ENCODE peak calls at places on chromosome 22, in seven cellular contexts. R, L, J, G, C, Q and A are unnamed samples. For H3K9me3 and H3K27me3, the result is how much of the 10 kb centered on the place peaks cover.

GRCh38 chr22:35070451-35071093 is 4.6 kb downstream of the ISX start:
- DNase-seq in J (no peak), C (no peak), G (no peak), Q (no peak), L (no peak), R (no peak), A (no peak)

GRCh38 chr22:19663821-19664325 is 50.4 kb upstream of the SEPTIN5 start:
- DNase-seq in L (peak), Q (peak), J (peak), R (no peak), G (no peak), C (peak), A (no peak)

GRCh38 chr22:27775698-27776409 is 25.7 kb downstream of the MN1 start:
- DNase-seq in C (no peak), G (no peak), L (peak), R (no peak), Q (no peak), J (no peak), A (no peak)

GRCh38 chr22:22976033-22976922 is 88.7 kb downstream of the IGLL5 start:
- DNase-seq in C (no peak), J (no peak), L (no peak), G (no peak), R (no peak), Q (no peak), A (no peak)

GRCh38 chr22:49825436-49825835 is 2.2 kb downstream of the BRD1 start:
- DNase-seq in C (no peak), L (no peak), Q (peak), G (no peak), R (peak), J (peak), A (no peak)

GRCh38 chr22:27220349-27220748 is 563.0 kb downstream of the MIAT start:
- DNase-seq in R (peak), L (no peak), Q (peak), C (no peak), J (no peak), G (no peak), A (no peak)

GRCh38 chr22:49951986-49952896 is 8.3 kb upstream of the PIM3 start:
- DNase-seq in L (no peak), R (peak), C (no peak), J (peak), Q (peak), G (no peak), A (no peak)

GRCh38 chr22:37202706-37203105 is 9.6 kb downstream of the SSTR3 start:
- DNase-seq in J (no peak), R (no peak), Q (no peak), G (no peak), C (no peak), L (no peak), A (no peak)

GRCh38 chr22:28817919-28818859 is 17.8 kb upstream of the XBP1 start:
- DNase-seq in G (peak), C (no peak), J (no peak), L (no peak), R (peak), Q (no peak), A (no peak)

GRCh38 chr22:18031670-18032454 is 7.5 kb upstream of the MICAL3 start:
- DNase-seq in G (no peak), Q (peak), R (peak), C (no peak), J (peak), L (no peak), A (no peak)

GRCh38 chr22:35312198-35313059 is 12.7 kb downstream of the TOM1 start:
- DNase-seq in Q (peak), J (peak), G (peak), L (no peak), R (peak), C (no peak), A (no peak)

GRCh38 chr22:38462960-38463784 is 4.7 kb upstream of the KDELR3 start:
- DNase-seq in L (peak), J (no peak), R (peak), G (no peak), C (peak), Q (no peak), A (no peak)

GRCh38 chr22:20442485-20443284 is 5.1 kb upstream of the SCARF2 start:
- DNase-seq in L (no peak), J (no peak), C (no peak), Q (no peak), R (no peak), G (no peak), A (no peak)

GRCh38 chr22:19875531-19876313 is 21.0 kb upstream of the GNB1L start:
- DNase-seq in G (no peak), Q (no peak), J (no peak), R (no peak), C (no peak), L (peak), A (no peak)

GRCh38 chr22:27825174-27825573 is 23.6 kb upstream of the MN1 start:
- DNase-seq in C (no peak), L (no peak), Q (no peak), G (no peak), J (no peak), R (no peak), A (no peak)

GRCh38 chr22:38346506-38346905 is 29.3 kb upstream of the CSNK1E start:
- DNase-seq in J (no peak), G (peak), L (no peak), R (no peak), Q (no peak), C (no peak), A (no peak)

GRCh38 chr22:30890689-30891442 is 77.7 kb downstream of the MORC2 start:
- DNase-seq in G (peak), Q (peak), L (peak), R (peak), J (peak), C (no peak), A (no peak)

GRCh38 chr22:24230911-24231656 is 13.8 kb downstream of the GGT5 start:
- DNase-seq in J (no peak), Q (no peak), L (peak), C (peak), G (peak), R (peak), A (peak)

GRCh38 chr22:17695986-17696385 is 57.4 kb downstream of the BCL2L13 start:
- DNase-seq in R (no peak), G (no peak), C (no peak), L (no peak), Q (no peak), J (no peak), A (no peak)

GRCh38 chr22:21827628-21828267 is 39.7 kb downstream of the MAPK1 start:
- DNase-seq in Q (no peak), C (no peak), R (no peak), J (no peak), G (no peak), L (no peak), A (no peak)

GRCh38 chr22:27836181-27836580 is 34.6 kb upstream of the MN1 start:
- DNase-seq in R (no peak), G (no peak), L (no peak), J (no peak), C (no peak), Q (no peak), A (no peak)

GRCh38 chr22:29314074-29314473 is 1.4 kb downstream of the RASL10A start:
- DNase-seq in G (no peak), C (no peak), Q (no peak), L (no peak), R (no peak), J (no peak), A (no peak)

GRCh38 chr22:22820076-22820475 is 67.5 kb upstream of the IGLL5 start:
- DNase-seq in G (no peak), J (no peak), R (no peak), Q (no peak), C (no peak), L (no peak), A (no peak)

GRCh38 chr22:23751441-23751996 is 607 bp upstream of the ZNF70 start:
- DNase-seq in L (peak), G (no peak), C (no peak), J (peak), R (peak), Q (no peak), A (no peak)

GRCh38 chr22:17258015-17258827 is 39.0 kb upstream of the ADA2 start:
- DNase-seq in R (peak), J (peak), C (peak), Q (no peak), L (peak), G (peak), A (peak)

GRCh38 chr22:37442537-37442936 is 15.3 kb upstream of the ELFN2 start:
- DNase-seq in G (no peak), C (no peak), Q (peak), R (no peak), L (no peak), J (peak), A (no peak)

GRCh38 chr22:24584871-24585411 is 7.9 kb downstream of the LRRC75B start:
- DNase-seq in C (no peak), G (no peak), Q (no peak), J (no peak), L (no peak), R (no peak), A (no peak)

GRCh38 chr22:31286360-31287255 is 5.7 kb downstream of the PIK3IP1 start:
- DNase-seq in L (no peak), G (peak), C (no peak), J (no peak), Q (no peak), R (no peak), A (peak)

GRCh38 chr22:50473855-50474671 is 772 bp downstream of the SBF1 start:
- DNase-seq in J (peak), L (peak), Q (peak), C (peak), R (peak), G (no peak), A (no peak)

GRCh38 chr22:26964642-26965041 is 307.3 kb downstream of the MIAT start:
- DNase-seq in C (no peak), Q (no peak), R (no peak), J (no peak), G (no peak), L (no peak), A (no peak)

GRCh38 chr22:25111579-25112517 is 87.8 kb upstream of the CRYBB3 start:
- DNase-seq in C (no peak), J (no peak), L (no peak), G (peak), R (peak), Q (no peak), A (no peak)

GRCh38 chr22:21946262-21946925 is 6.3 kb downstream of the PPM1F start:
- DNase-seq in L (no peak), J (no peak), R (no peak), C (no peak), G (no peak), Q (no peak), A (no peak)

GRCh38 chr22:29431986-29432385 is 6.4 kb upstream of the RFPL1 start:
- DNase-seq in L (peak), J (no peak), C (no peak), G (no peak), Q (no peak), R (peak), A (no peak)

GRCh38 chr22:26364066-26365015 is 64.7 kb upstream of the ASPHD2 start:
- DNase-seq in C (peak), J (peak), L (peak), G (peak), R (peak), Q (peak), A (peak)

GRCh38 chr22:31958625-31959239 is 14.4 kb downstream of the YWHAH start:
- DNase-seq in C (no peak), G (no peak), Q (no peak), R (no peak), J (no peak), L (no peak), A (peak)

GRCh38 chr22:40521046-40521445 is 115.5 kb downstream of the MRTFA start:
- DNase-seq in Q (no peak), G (no peak), J (no peak), C (no peak), L (no peak), R (no peak), A (no peak)

GRCh38 chr22:40520562-40520961 is 116.0 kb downstream of the MRTFA start:
- DNase-seq in R (no peak), L (no peak), Q (no peak), C (no peak), J (no peak), G (no peak), A (no peak)

GRCh38 chr22:40526960-40527359 is 109.6 kb downstream of the MRTFA start:
- DNase-seq in J (no peak), G (no peak), R (no peak), Q (no peak), C (no peak), L (no peak), A (no peak)

GRCh38 chr22:40525250-40525884 is 111.2 kb downstream of the MRTFA start:
- DNase-seq in J (peak), R (peak), G (peak), C (peak), Q (peak), L (peak), A (peak)

GRCh38 chr22:40524392-40525249 is 111.9 kb downstream of the MRTFA start:
- DNase-seq in Q (peak), R (no peak), L (no peak), C (no peak), J (peak), G (no peak), A (no peak)
- TF ChIP-seq CTCF in Q (peak), R (peak), L (peak), C (no peak), J (peak), G (peak), A (no peak)

DNA sequence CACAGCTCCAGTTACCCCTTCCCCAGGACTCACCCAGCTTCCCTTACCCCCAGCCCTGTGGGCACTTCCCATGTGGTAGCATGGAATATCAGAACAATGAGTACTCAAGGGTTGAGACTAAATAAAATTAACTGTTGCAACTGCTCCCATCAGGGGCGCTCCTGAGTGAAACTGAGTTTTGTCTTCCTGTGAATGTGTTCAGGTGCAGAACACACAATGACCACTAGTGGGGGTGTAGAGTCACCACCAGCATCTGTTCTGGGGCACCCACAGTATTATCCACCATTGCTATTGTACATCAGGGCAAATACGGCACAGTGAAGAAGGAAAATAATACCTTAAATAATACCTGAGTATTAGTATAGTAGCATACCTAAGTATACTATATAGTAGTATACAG is 689.7 kb downstream of the TBC1D22A start:
- DNase-seq in R (no peak), J (no peak), L (no peak), G (no peak), Q (no peak), C (no peak), A (no peak)
- H3K9me3 ChIP-seq in R (under half), J (under half), L (under half), G (under half), Q (half or more), C (under half), A (under half)

DNA sequence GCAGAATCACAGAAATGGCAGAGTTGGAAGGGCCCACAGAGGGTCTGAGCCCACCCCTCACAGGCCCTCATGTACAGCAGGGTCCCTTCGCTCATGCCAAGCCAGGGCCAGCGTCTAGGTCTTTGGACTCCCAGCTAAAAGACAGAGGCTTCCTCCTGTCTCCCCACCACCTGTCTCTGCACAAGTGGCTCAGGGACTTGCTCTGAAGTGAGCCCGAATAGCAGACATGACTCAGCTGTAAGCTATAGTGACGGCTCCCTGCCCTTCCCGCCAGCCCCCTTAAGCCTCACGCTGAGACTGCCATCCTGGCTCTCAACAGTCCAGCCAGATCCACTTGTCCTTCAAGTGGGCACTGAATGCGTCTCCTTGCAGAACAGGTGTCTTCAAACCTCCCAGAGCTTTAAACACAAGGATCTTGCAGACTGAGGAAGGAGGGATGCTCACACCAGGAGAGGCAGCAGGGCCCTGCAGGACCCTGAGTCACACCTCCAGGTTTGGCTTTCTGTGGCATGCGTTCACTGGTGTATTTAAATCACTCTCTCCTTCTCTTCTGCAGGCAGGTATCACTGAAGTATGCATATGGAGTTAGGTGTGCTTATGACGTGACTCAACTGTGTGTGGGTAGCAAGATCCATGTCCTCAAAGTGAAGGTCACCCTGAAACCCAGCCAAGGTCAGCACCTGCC is 154.9 kb downstream of the CACNA1I start:
- DNase-seq in Q (no peak), C (no peak), L (no peak), R (no peak), J (no peak), G (no peak), A (no peak)
- H3K27me3 ChIP-seq in Q (under half), C (under half), L (under half), R (under half), J (under half), G (under half), A (under half)

GRCh38 chr22:41943661-41944209 is 3.2 kb downstream of the CENPM start:
- DNase-seq in J (no peak), L (no peak), Q (peak), C (no peak), G (no peak), R (no peak), A (no peak)

GRCh38 chr22:41949297-41949965 is 2.5 kb upstream of the CENPM start:
- DNase-seq in R (no peak), L (no peak), J (no peak), C (no peak), G (peak), Q (no peak), A (no peak)

GRCh38 chr22:41948142-41948541 is 1.2 kb upstream of the CENPM start:
- DNase-seq in C (no peak), L (no peak), G (no peak), Q (no peak), R (no peak), J (no peak), A (no peak)

GRCh38 chr22:41947181-41948080 is 479 bp upstream of the CENPM start:
- DNase-seq in J (no peak), C (no peak), R (no peak), G (no peak), Q (no peak), L (no peak), A (no peak)

GRCh38 chr22:41946360-41947180 is at the start of gene CENPM:
- DNase-seq in R (peak), J (peak), L (peak), G (peak), Q (peak), C (peak), A (peak)
- TF ChIP-seq CTCF in R (peak), J (peak), L (peak), G (no peak), Q (no peak), C (no peak), A (peak)

DNA sequence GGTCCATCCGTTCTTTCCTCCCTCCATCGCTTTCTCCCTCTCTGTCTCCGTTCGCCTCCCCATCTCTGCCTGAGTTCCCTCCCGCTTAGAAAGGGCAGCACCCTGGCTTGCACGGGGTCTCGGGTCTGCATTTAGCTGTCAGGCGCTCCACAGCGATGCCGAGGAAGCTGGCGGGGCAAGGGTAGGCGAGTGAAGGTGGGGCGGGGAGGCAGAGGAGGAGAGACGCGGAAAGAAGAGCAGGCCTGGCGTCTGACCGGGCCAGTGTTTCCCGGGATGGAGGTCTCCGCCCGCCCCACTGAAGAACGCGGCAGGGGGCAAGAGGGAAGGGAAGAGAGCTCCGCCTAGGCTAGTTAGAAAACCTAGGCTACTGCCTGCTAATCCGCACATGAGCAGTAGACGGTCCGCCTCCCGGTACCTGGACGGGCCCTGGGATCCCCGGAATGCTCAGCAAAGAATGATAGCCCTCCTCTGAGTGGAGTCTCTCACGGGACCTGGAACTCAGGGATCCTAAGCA is 3922.5 kb upstream of the OR11H1 start:
- DNase-seq in C (no peak), L (no peak), Q (no peak), G (no peak), R (no peak), J (no peak), A (no peak)
- H3K9me3 ChIP-seq in C (under half), L (half or more), Q (under half), G (under half), R (under half), J (under half), A (under half)

DNA sequence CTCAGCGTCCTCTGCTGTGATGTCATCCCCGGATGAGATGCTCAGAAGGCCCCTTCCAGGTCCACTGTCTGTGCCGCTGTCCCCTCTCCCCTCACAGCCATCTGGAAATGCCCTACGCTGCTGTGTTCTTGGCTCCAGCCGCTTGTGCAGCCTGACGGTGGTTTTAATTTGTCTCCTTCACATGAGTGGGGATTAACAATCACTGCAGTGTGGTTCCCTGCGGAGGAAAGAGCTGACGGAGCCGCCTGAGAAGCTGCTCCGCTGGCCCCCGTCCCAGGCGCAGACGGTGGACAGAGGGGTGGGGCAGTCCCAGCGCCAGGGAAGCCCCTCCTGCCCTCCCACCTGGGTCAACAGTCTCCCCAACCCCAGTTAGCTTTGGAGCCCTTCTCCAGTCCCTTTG is 67.5 kb upstream of the PHF21B start:
- DNase-seq in J (no peak), Q (no peak), R (no peak), G (no peak), L (peak), C (no peak), A (no peak)
- H3K27me3 ChIP-seq in J (under half), Q (under half), R (under half), G (under half), L (under half), C (half or more), A (under half)

GRCh38 chr22:44729391-44730012 is 22.9 kb upstream of the ARHGAP8 start:
- DNase-seq in Q (peak), J (peak), C (peak), G (peak), R (peak), L (no peak), A (no peak)
- TF ChIP-seq CTCF in Q (peak), J (peak), C (no peak), G (no peak), R (peak), L (no peak), A (no peak)

GRCh38 chr22:47434336-47435203 is 672.1 kb downstream of the TBC1D22A start:
- DNase-seq in G (no peak), C (no peak), J (peak), R (no peak), L (no peak), Q (no peak), A (no peak)
- H3K9me3 ChIP-seq in G (under half), C (under half), J (under half), R (under half), L (under half), Q (under half), A (under half)